ENCODE peak calls at places on chromosomes 12 and 14, in seven cellular contexts. One of them, this sample, is unnamed.

GRCh38 chr12:120356567-120357030 is 12.4 kb downstream of the MSI1 start:
- DNase-seq in HCT116: peak; percentile 57
- DNase-seq in Panc1: peak; percentile 56
- DNase-seq in CD8-positive, alpha-beta T cell: peak; percentile 61
- DNase-seq in left lung: peak; percentile 70
- DNase-seq in uterus: peak; percentile 77
- DNase-seq in tibial artery: peak; percentile 36
- DNase-seq in this sample: peak; percentile 94

GRCh38 chr12:22530-23201 is 43.9 kb upstream of the IQSEC3 start:
- DNase-seq in HCT116: no peak
- DNase-seq in Panc1: no peak
- DNase-seq in CD8-positive, alpha-beta T cell: no peak
- DNase-seq in left lung: no peak
- DNase-seq in uterus: no peak
- DNase-seq in tibial artery: no peak
- DNase-seq in this sample: no peak

GRCh38 chr14:54702014-54702491 is 135.1 kb downstream of the SAMD4A start:
- DNase-seq in HCT116: no peak
- DNase-seq in Panc1: no peak
- DNase-seq in CD8-positive, alpha-beta T cell: no peak
- DNase-seq in left lung: no peak
- DNase-seq in uterus: no peak
- DNase-seq in tibial artery: no peak
- DNase-seq in this sample: no peak

GRCh38 chr12:106227641-106228319 is 20.0 kb downstream of the CKAP4 start:
- DNase-seq in HCT116: no peak
- DNase-seq in Panc1: no peak
- DNase-seq in CD8-positive, alpha-beta T cell: peak; percentile 39
- DNase-seq in left lung: peak; percentile 72
- DNase-seq in uterus: no peak
- DNase-seq in tibial artery: no peak
- DNase-seq in this sample: peak; percentile 73

GRCh38 chr14:30234966-30235365 is 307.3 kb upstream of the PRKD1 start:
- DNase-seq in HCT116: no peak
- DNase-seq in Panc1: no peak
- DNase-seq in CD8-positive, alpha-beta T cell: no peak
- DNase-seq in left lung: no peak
- DNase-seq in uterus: no peak
- DNase-seq in tibial artery: no peak
- DNase-seq in this sample: no peak

GRCh38 chr14:101948666-101949205 is 15.6 kb upstream of the DYNC1H1 start:
- DNase-seq in HCT116: no peak
- DNase-seq in Panc1: no peak
- DNase-seq in CD8-positive, alpha-beta T cell: no peak
- DNase-seq in left lung: no peak
- DNase-seq in uterus: no peak
- DNase-seq in tibial artery: no peak
- DNase-seq in this sample: no peak

GRCh38 chr12:52216807-52217206 is 16.2 kb upstream of the KRT7 start:
- DNase-seq in HCT116: no peak
- DNase-seq in Panc1: no peak
- DNase-seq in CD8-positive, alpha-beta T cell: no peak
- DNase-seq in left lung: no peak
- DNase-seq in uterus: no peak
- DNase-seq in tibial artery: peak; percentile 26
- DNase-seq in this sample: no peak

GRCh38 chr14:26394114-26394855 is 203.5 kb downstream of the NOVA1 start:
- DNase-seq in HCT116: no peak
- DNase-seq in Panc1: peak; percentile 12
- DNase-seq in CD8-positive, alpha-beta T cell: no peak
- DNase-seq in left lung: no peak
- DNase-seq in uterus: no peak
- DNase-seq in tibial artery: no peak
- DNase-seq in this sample: no peak

GRCh38 chr12:43882578-43883178 is 46.8 kb downstream of the TMEM117 start:
- DNase-seq in HCT116: peak; percentile 39
- DNase-seq in Panc1: peak; percentile 56
- DNase-seq in CD8-positive, alpha-beta T cell: no peak
- DNase-seq in left lung: no peak
- DNase-seq in uterus: no peak
- DNase-seq in tibial artery: no peak
- DNase-seq in this sample: peak; percentile 53

GRCh38 chr14:63632932-63633514 is 8.6 kb downstream of the WDR89 start:
- DNase-seq in HCT116: peak; percentile 7
- DNase-seq in Panc1: no peak
- DNase-seq in CD8-positive, alpha-beta T cell: no peak
- DNase-seq in left lung: no peak
- DNase-seq in uterus: no peak
- DNase-seq in tibial artery: no peak
- DNase-seq in this sample: peak; percentile 28

GRCh38 chr14:94611179-94611578 is 1.0 kb upstream of the SERPINA3 start:
- DNase-seq in HCT116: no peak
- DNase-seq in Panc1: no peak
- DNase-seq in CD8-positive, alpha-beta T cell: no peak
- DNase-seq in left lung: no peak
- DNase-seq in uterus: no peak
- DNase-seq in tibial artery: no peak
- DNase-seq in this sample: no peak

GRCh38 chr14:31880935-31881334 is 196.2 kb upstream of the ARHGAP5 start:
- DNase-seq in HCT116: peak; percentile 12
- DNase-seq in Panc1: no peak
- DNase-seq in CD8-positive, alpha-beta T cell: no peak
- DNase-seq in left lung: peak; percentile 34
- DNase-seq in uterus: no peak
- DNase-seq in tibial artery: no peak
- DNase-seq in this sample: peak; percentile 46

GRCh38 chr14:101227611-101228594 is 324.4 kb upstream of the RTL1 start:
- DNase-seq in HCT116: no peak
- DNase-seq in Panc1: no peak
- DNase-seq in CD8-positive, alpha-beta T cell: no peak
- DNase-seq in left lung: no peak
- DNase-seq in uterus: no peak
- DNase-seq in tibial artery: no peak
- DNase-seq in this sample: no peak

GRCh38 chr12:40152783-40153383 is 47.0 kb upstream of the SLC2A13 start:
- DNase-seq in HCT116: peak; percentile 24
- DNase-seq in Panc1: peak; percentile 13
- DNase-seq in CD8-positive, alpha-beta T cell: peak; percentile 8
- DNase-seq in left lung: peak; percentile 51
- DNase-seq in uterus: peak; percentile 29
- DNase-seq in tibial artery: peak; percentile 54
- DNase-seq in this sample: no peak

GRCh38 chr12:117685115-117685926 is 283.5 kb downstream of the KSR2 start:
- DNase-seq in HCT116: no peak
- DNase-seq in Panc1: peak; percentile 74
- DNase-seq in CD8-positive, alpha-beta T cell: no peak
- DNase-seq in left lung: peak; percentile 39
- DNase-seq in uterus: no peak
- DNase-seq in tibial artery: peak; percentile 83
- DNase-seq in this sample: peak; percentile 49

GRCh38 chr12:55707841-55708694 is at the start of gene ITGA7:
- DNase-seq in HCT116: no peak
- DNase-seq in Panc1: no peak
- DNase-seq in CD8-positive, alpha-beta T cell: peak; percentile 56
- DNase-seq in left lung: peak; percentile 69
- DNase-seq in uterus: peak; percentile 70
- DNase-seq in tibial artery: peak; percentile 59
- DNase-seq in this sample: peak; percentile 41

GRCh38 chr14:89029961-89030694 is 205.7 kb downstream of the TTC8 start:
- DNase-seq in HCT116: no peak
- DNase-seq in Panc1: no peak
- DNase-seq in CD8-positive, alpha-beta T cell: no peak
- DNase-seq in left lung: peak; percentile 40
- DNase-seq in uterus: no peak
- DNase-seq in tibial artery: no peak
- DNase-seq in this sample: no peak

GRCh38 chr12:16118586-16118985 is 158.9 kb downstream of the SLC15A5 start:
- DNase-seq in HCT116: no peak
- DNase-seq in Panc1: no peak
- DNase-seq in CD8-positive, alpha-beta T cell: no peak
- DNase-seq in left lung: no peak
- DNase-seq in uterus: no peak
- DNase-seq in tibial artery: no peak
- DNase-seq in this sample: no peak

GRCh38 chr12:121088208-121088585 is 44.5 kb upstream of the P2RX7 start:
- DNase-seq in HCT116: no peak
- DNase-seq in Panc1: no peak
- DNase-seq in CD8-positive, alpha-beta T cell: no peak
- DNase-seq in left lung: no peak
- DNase-seq in uterus: no peak
- DNase-seq in tibial artery: no peak
- DNase-seq in this sample: no peak

GRCh38 chr14:23005451-23005850 is 4.5 kb downstream of the C14orf93 start:
- DNase-seq in HCT116: no peak
- DNase-seq in Panc1: no peak
- DNase-seq in CD8-positive, alpha-beta T cell: no peak
- DNase-seq in left lung: no peak
- DNase-seq in uterus: no peak
- DNase-seq in tibial artery: no peak
- DNase-seq in this sample: no peak

GRCh38 chr14:23009483-23009938 is 432 bp downstream of the C14orf93 start:
- DNase-seq in HCT116: no peak
- DNase-seq in Panc1: no peak
- DNase-seq in CD8-positive, alpha-beta T cell: no peak
- DNase-seq in left lung: no peak
- DNase-seq in uterus: no peak
- DNase-seq in tibial artery: no peak
- DNase-seq in this sample: no peak

GRCh38 chr14:23005861-23006534 is 3.9 kb downstream of the C14orf93 start:
- DNase-seq in HCT116: no peak
- DNase-seq in Panc1: no peak
- DNase-seq in CD8-positive, alpha-beta T cell: no peak
- DNase-seq in left lung: no peak
- DNase-seq in uterus: no peak
- DNase-seq in tibial artery: no peak
- DNase-seq in this sample: no peak

GRCh38 chr14:23008836-23009235 is 1.1 kb downstream of the C14orf93 start:
- DNase-seq in HCT116: no peak
- DNase-seq in Panc1: no peak
- DNase-seq in CD8-positive, alpha-beta T cell: no peak
- DNase-seq in left lung: no peak
- DNase-seq in uterus: no peak
- DNase-seq in tibial artery: no peak
- DNase-seq in this sample: no peak

GRCh38 chr14:23006544-23007419 is 3.2 kb downstream of the C14orf93 start:
- DNase-seq in HCT116: peak; percentile 96
- DNase-seq in Panc1: peak; percentile 92
- DNase-seq in CD8-positive, alpha-beta T cell: peak; percentile 93
- DNase-seq in left lung: peak; percentile 96
- DNase-seq in uterus: peak; percentile 97
- DNase-seq in tibial artery: peak; percentile 95
- DNase-seq in this sample: peak; percentile 100
- TF ChIP-seq CTCF in HCT116: no peak
- TF ChIP-seq CTCF in Panc1: no peak
- TF ChIP-seq CTCF in CD8-positive, alpha-beta T cell: no peak
- TF ChIP-seq CTCF in left lung: no peak
- TF ChIP-seq CTCF in uterus: no peak
- TF ChIP-seq CTCF in tibial artery: peak; percentile 25
- TF ChIP-seq CTCF in this sample: peak; percentile 39

GRCh38 chr14:52315355-52315718 is 1.2 kb downstream of the PTGER2 start:
- DNase-seq in HCT116: no peak
- DNase-seq in Panc1: no peak
- DNase-seq in CD8-positive, alpha-beta T cell: no peak
- DNase-seq in left lung: no peak
- DNase-seq in uterus: peak; percentile 34
- DNase-seq in tibial artery: no peak
- DNase-seq in this sample: no peak

GRCh38 chr14:52313493-52313881 is 625 bp upstream of the PTGER2 start:
- DNase-seq in HCT116: no peak
- DNase-seq in Panc1: no peak
- DNase-seq in CD8-positive, alpha-beta T cell: no peak
- DNase-seq in left lung: no peak
- DNase-seq in uterus: no peak
- DNase-seq in tibial artery: no peak
- DNase-seq in this sample: no peak

GRCh38 chr14:52313903-52314481 is at the start of gene PTGER2:
- DNase-seq in HCT116: peak; percentile 57
- DNase-seq in Panc1: no peak
- DNase-seq in CD8-positive, alpha-beta T cell: peak; percentile 68
- DNase-seq in left lung: peak; percentile 95
- DNase-seq in uterus: peak; percentile 92
- DNase-seq in tibial artery: peak; percentile 81
- DNase-seq in this sample: peak; percentile 70

GRCh38 chr14:52314521-52315354 is 626 bp downstream of the PTGER2 start:
- DNase-seq in HCT116: no peak
- DNase-seq in Panc1: no peak
- DNase-seq in CD8-positive, alpha-beta T cell: peak; percentile 27
- DNase-seq in left lung: peak; percentile 57
- DNase-seq in uterus: peak; percentile 36
- DNase-seq in tibial artery: no peak
- DNase-seq in this sample: peak; percentile 6

DNA sequence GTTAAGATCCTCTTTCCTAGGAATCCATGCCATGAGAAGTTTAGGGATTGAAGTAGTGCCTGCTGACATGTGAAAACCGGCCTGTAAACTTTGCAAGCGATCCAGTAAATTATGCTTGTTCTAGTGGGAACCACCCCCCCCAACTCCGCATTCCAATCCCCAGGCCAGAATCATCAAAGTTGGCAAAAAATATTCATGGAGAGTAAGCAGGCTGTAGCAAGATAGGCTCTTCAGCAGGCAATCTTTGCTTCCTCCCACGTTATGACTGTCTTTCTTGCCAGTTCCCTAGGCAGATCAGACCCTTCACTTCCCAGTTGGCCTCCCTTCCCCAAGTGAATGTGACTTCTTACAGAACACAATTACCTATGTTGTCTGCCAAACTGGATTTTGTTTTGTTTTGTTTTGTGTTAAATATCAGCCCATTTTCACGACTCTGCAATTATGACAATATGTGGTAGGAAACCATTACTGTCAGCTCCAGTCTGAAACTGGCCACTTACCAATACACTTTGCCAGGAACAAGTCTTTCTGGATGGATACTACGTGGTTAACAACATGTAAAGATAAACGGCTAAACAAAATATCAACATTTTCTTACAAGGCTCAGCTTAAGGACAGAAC is 1.1 kb upstream of the PTGER2 start:
- DNase-seq in HCT116: no peak
- DNase-seq in Panc1: no peak
- DNase-seq in CD8-positive, alpha-beta T cell: no peak
- DNase-seq in left lung: no peak
- DNase-seq in uterus: peak; percentile 47
- DNase-seq in tibial artery: no peak
- DNase-seq in this sample: no peak
- H3K27ac ChIP-seq in HCT116: no peak overlapping the region
- H3K27ac ChIP-seq in Panc1: no peak overlapping the region
- H3K27ac ChIP-seq in CD8-positive, alpha-beta T cell: peak overlapping the region; percentile 70
- H3K27ac ChIP-seq in left lung: peak overlapping the region; percentile 78
- H3K27ac ChIP-seq in uterus: peak overlapping the region; percentile 86
- H3K27ac ChIP-seq in tibial artery: no peak overlapping the region
- H3K27ac ChIP-seq in this sample: no peak overlapping the region

GRCh38 chr14:96584199-96584906 is 82.2 kb downstream of the PAPOLA start:
- DNase-seq in HCT116: peak; percentile 33
- DNase-seq in Panc1: peak; percentile 13
- DNase-seq in CD8-positive, alpha-beta T cell: peak; percentile 4
- DNase-seq in left lung: no peak
- DNase-seq in uterus: no peak
- DNase-seq in tibial artery: no peak
- DNase-seq in this sample: peak; percentile 27
- TF ChIP-seq CTCF in HCT116: peak; percentile 82
- TF ChIP-seq CTCF in Panc1: peak; percentile 74
- TF ChIP-seq CTCF in CD8-positive, alpha-beta T cell: no peak
- TF ChIP-seq CTCF in left lung: no peak
- TF ChIP-seq CTCF in uterus: no peak
- TF ChIP-seq CTCF in tibial artery: no peak
- TF ChIP-seq CTCF in this sample: peak; percentile 41

GRCh38 chr12:26156201-26156871 is 31.5 kb upstream of the BHLHE41 start:
- DNase-seq in HCT116: no peak
- DNase-seq in Panc1: no peak
- DNase-seq in CD8-positive, alpha-beta T cell: no peak
- DNase-seq in left lung: no peak
- DNase-seq in uterus: no peak
- DNase-seq in tibial artery: no peak
- DNase-seq in this sample: no peak
- H3K27ac ChIP-seq in HCT116: no peak overlapping the region
- H3K27ac ChIP-seq in Panc1: peak overlapping the region; percentile 30
- H3K27ac ChIP-seq in CD8-positive, alpha-beta T cell: no peak overlapping the region
- H3K27ac ChIP-seq in left lung: no peak overlapping the region
- H3K27ac ChIP-seq in uterus: no peak overlapping the region
- H3K27ac ChIP-seq in tibial artery: no peak overlapping the region
- H3K27ac ChIP-seq in this sample: no peak overlapping the region

This sample was measured in RWPE1.